ENCODE peak calls at places on chromosomes 7 and 10, in nine cellular contexts. One of them, this sample, is unnamed.
A peak's percentile ranks its signal among the peaks of the same experiment; 100 is the strongest.

GRCh38 chr7:158299607-158300006 is 288.0 kb downstream of the PTPRN2 start:
- DNase-seq in fibroblast of the conjunctiva: no peak
- DNase-seq in CD8-positive, alpha-beta T cell: no peak
- DNase-seq in SW480: no peak
- DNase-seq in left lung: no peak
- DNase-seq in memory B cell: no peak
- DNase-seq in H7: peak; percentile 28
- DNase-seq in uterus: no peak
- DNase-seq in Calu3: no peak
- DNase-seq in this sample: no peak

GRCh38 chr10:72764151-72764550 is 72.2 kb downstream of the MCU start:
- DNase-seq in fibroblast of the conjunctiva: no peak
- DNase-seq in SW480: peak; percentile 46
- DNase-seq in memory B cell: no peak
- DNase-seq in CD8-positive, alpha-beta T cell: no peak
- DNase-seq in uterus: no peak
- DNase-seq in H7: no peak
- DNase-seq in Calu3: no peak
- DNase-seq in left lung: no peak
- DNase-seq in this sample: peak; percentile 78

GRCh38 chr7:89238156-89238555 is 442.6 kb upstream of the TEX47 start:
- DNase-seq in Calu3: no peak
- DNase-seq in SW480: no peak
- DNase-seq in fibroblast of the conjunctiva: peak; percentile 12
- DNase-seq in CD8-positive, alpha-beta T cell: no peak
- DNase-seq in left lung: no peak
- DNase-seq in uterus: no peak
- DNase-seq in H7: no peak
- DNase-seq in memory B cell: no peak
- DNase-seq in this sample: no peak

GRCh38 chr7:138158739-138159528 is 82.7 kb downstream of the AKR1D1 start:
- DNase-seq in SW480: no peak
- DNase-seq in CD8-positive, alpha-beta T cell: no peak
- DNase-seq in fibroblast of the conjunctiva: no peak
- DNase-seq in H7: no peak
- DNase-seq in memory B cell: no peak
- DNase-seq in Calu3: no peak
- DNase-seq in left lung: no peak
- DNase-seq in uterus: no peak
- DNase-seq in this sample: no peak

GRCh38 chr7:88450874-88451273 is 144.2 kb upstream of the STEAP4 start:
- DNase-seq in CD8-positive, alpha-beta T cell: no peak
- DNase-seq in left lung: no peak
- DNase-seq in H7: no peak
- DNase-seq in fibroblast of the conjunctiva: no peak
- DNase-seq in SW480: no peak
- DNase-seq in uterus: no peak
- DNase-seq in memory B cell: no peak
- DNase-seq in Calu3: no peak
- DNase-seq in this sample: no peak

GRCh38 chr7:42236266-42237161 is 495 bp downstream of the GLI3 start:
- DNase-seq in memory B cell: no peak
- DNase-seq in H7: peak; percentile 78
- DNase-seq in SW480: peak; percentile 71
- DNase-seq in CD8-positive, alpha-beta T cell: no peak
- DNase-seq in Calu3: peak; percentile 19
- DNase-seq in left lung: peak; percentile 82
- DNase-seq in fibroblast of the conjunctiva: peak; percentile 52
- DNase-seq in uterus: peak; percentile 74
- DNase-seq in this sample: peak; percentile 79

GRCh38 chr10:117419921-117420320 is 44.7 kb upstream of the PDZD8 start:
- DNase-seq in fibroblast of the conjunctiva: no peak
- DNase-seq in memory B cell: no peak
- DNase-seq in SW480: no peak
- DNase-seq in Calu3: no peak
- DNase-seq in H7: no peak
- DNase-seq in uterus: no peak
- DNase-seq in CD8-positive, alpha-beta T cell: no peak
- DNase-seq in left lung: no peak
- DNase-seq in this sample: peak; percentile 30

GRCh38 chr7:108345710-108346336 is 110.4 kb downstream of the NRCAM start:
- DNase-seq in uterus: no peak
- DNase-seq in H7: peak; percentile 9
- DNase-seq in memory B cell: no peak
- DNase-seq in fibroblast of the conjunctiva: no peak
- DNase-seq in CD8-positive, alpha-beta T cell: no peak
- DNase-seq in SW480: no peak
- DNase-seq in left lung: no peak
- DNase-seq in Calu3: no peak
- DNase-seq in this sample: no peak

GRCh38 chr7:30524545-30524944 is 19.9 kb upstream of the GGCT start:
- DNase-seq in H7: no peak
- DNase-seq in left lung: no peak
- DNase-seq in fibroblast of the conjunctiva: no peak
- DNase-seq in memory B cell: no peak
- DNase-seq in CD8-positive, alpha-beta T cell: no peak
- DNase-seq in Calu3: no peak
- DNase-seq in uterus: no peak
- DNase-seq in SW480: no peak
- DNase-seq in this sample: no peak